ENCODE peak calls at places on chromosome 14, in four cellular contexts. G is uterus, F is WERI-Rb-1, U is gastrocnemius medialis. Z is an unnamed sample.

GRCh38 chr14:24310666-24311604 is at the start of gene LTB4R:
- DNase-seq in G (no peak), U (peak), F (no peak), Z (peak)

GRCh38 chr14:21087294-21088091 is 11.0 kb downstream of the ZNF219 start:
- DNase-seq in U (no peak), F (no peak), G (no peak), Z (no peak)

GRCh38 chr14:69701857-69702256 is 65.1 kb upstream of the SRSF5 start:
- DNase-seq in G (no peak), F (no peak), U (no peak), Z (no peak)

GRCh38 chr14:103569436-103569835 is 6.7 kb downstream of the COA8 start:
- DNase-seq in U (no peak), F (no peak), G (no peak), Z (no peak)

GRCh38 chr14:77918448-77918847 is 118.5 kb downstream of the ADCK1 start:
- DNase-seq in F (no peak), U (no peak), G (no peak), Z (no peak)

GRCh38 chr14:47278233-47278842 is 397.1 kb downstream of the MDGA2 start:
- DNase-seq in U (no peak), F (peak), G (no peak), Z (peak)

GRCh38 chr14:98909251-98909944 is 362.6 kb downstream of the BCL11B start:
- DNase-seq in U (no peak), F (no peak), G (no peak), Z (no peak)

GRCh38 chr14:100874411-100875091 is 29.0 kb downstream of the RTL1 start:
- DNase-seq in U (no peak), G (no peak), F (no peak), Z (peak)

GRCh38 chr14:63752449-63753169 is 24.7 kb upstream of the SGPP1 start:
- DNase-seq in U (no peak), G (no peak), F (no peak), Z (no peak)

GRCh38 chr14:67526676-67527459 is 6.2 kb upstream of the PLEKHH1 start:
- DNase-seq in G (peak), U (peak), F (peak), Z (peak)

GRCh38 chr14:24885410-24885913 is 164.5 kb downstream of the STXBP6 start:
- DNase-seq in F (no peak), U (no peak), G (no peak), Z (no peak)

GRCh38 chr14:90677484-90678045 is 138.7 kb downstream of the TTC7B start:
- DNase-seq in F (no peak), U (no peak), G (no peak), Z (no peak)

GRCh38 chr14:21704340-21704737 is 30.7 kb upstream of the OR4E1 start:
- DNase-seq in F (no peak), U (no peak), G (no peak), Z (no peak)

GRCh38 chr14:101174522-101174838 is 271.0 kb upstream of the RTL1 start:
- DNase-seq in F (no peak), U (no peak), G (no peak), Z (no peak)

GRCh38 chr14:106286697-106287290 is 760.4 kb downstream of the TMEM121 start:
- DNase-seq in G (no peak), U (no peak), F (peak), Z (no peak)
- TF ChIP-seq CTCF in G (no peak), U (no peak), F (peak), Z (no peak)

DNA sequence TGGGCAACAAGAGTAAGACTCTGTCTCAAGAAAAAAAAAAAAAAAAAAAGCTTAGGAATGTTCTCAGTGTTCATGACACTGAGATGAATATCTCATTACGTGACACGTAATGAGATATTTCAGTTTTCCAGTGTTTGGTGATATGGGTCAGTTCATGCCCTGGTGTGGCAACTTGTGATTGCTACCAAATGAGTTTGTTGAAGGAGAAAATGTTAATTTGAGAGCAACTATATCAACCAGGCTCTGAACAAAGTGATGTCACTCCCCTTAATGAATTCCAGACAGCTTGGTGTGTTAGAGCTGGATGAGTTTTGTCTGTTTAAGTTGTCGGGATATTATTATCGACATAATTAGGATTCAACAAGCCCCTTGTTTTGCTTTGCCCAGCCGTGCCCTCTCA is 211.7 kb downstream of the DPF3 start:
- DNase-seq in G (no peak), F (no peak), U (no peak), Z (no peak)
- H3K27ac ChIP-seq in G (no peak), F (no peak), U (no peak), Z (no peak)

DNA sequence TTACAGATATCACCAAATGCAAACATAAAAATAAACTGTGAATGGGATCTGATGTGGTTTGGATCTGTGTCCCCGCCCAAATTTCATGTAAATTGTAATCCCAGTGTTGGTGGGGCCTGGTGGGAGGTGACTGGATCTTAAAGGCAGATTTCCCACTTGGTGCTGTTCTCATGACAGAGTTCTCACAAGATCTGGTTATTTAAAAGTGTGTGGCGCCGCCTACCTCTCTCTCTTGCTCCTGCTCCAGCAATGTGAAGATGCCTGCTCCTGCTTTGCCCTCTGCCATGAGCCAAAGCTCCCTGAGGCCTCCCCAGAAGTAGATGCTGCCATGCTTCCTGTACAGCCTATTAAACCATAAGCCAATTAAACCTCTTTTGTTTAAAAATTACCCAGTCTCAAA is 47.8 kb downstream of the SLC25A21 start:
- DNase-seq in U (no peak), G (no peak), F (no peak), Z (no peak)
- TF ChIP-seq CTCF in U (no peak), G (no peak), F (no peak), Z (no peak)

GRCh38 chr14:104871656-104872468 is 6.8 kb downstream of the CEP170B start:
- DNase-seq in G (no peak), F (no peak), U (no peak), Z (peak)

GRCh38 chr14:104874110-104874531 is 9.1 kb downstream of the CEP170B start:
- DNase-seq in U (peak), F (no peak), G (no peak), Z (peak)

GRCh38 chr14:104874571-104875411 is 9.7 kb downstream of the CEP170B start:
- DNase-seq in G (no peak), U (peak), F (no peak), Z (no peak)

GRCh38 chr14:104872469-104873341 is 7.6 kb downstream of the CEP170B start:
- DNase-seq in G (no peak), U (peak), F (no peak), Z (peak)

GRCh38 chr14:104873380-104874055 is 8.4 kb downstream of the CEP170B start:
- DNase-seq in U (peak), F (no peak), G (no peak), Z (no peak)
- H3K27ac ChIP-seq in U (no peak), F (no peak), G (no peak), Z (no peak)

GRCh38 chr14:30906752-30907658 is 32.6 kb downstream of the COCH start:
- DNase-seq in F (no peak), G (no peak), U (no peak), Z (no peak)

GRCh38 chr14:30907659-30908057 is 33.3 kb downstream of the COCH start:
- DNase-seq in F (no peak), G (no peak), U (no peak), Z (no peak)

GRCh38 chr14:30908826-30909225 is 34.5 kb downstream of the COCH start:
- DNase-seq in G (no peak), U (no peak), F (no peak), Z (no peak)

GRCh38 chr14:30903285-30904124 is 29.1 kb downstream of the COCH start:
- DNase-seq in F (no peak), G (no peak), U (no peak), Z (no peak)
- TF ChIP-seq CTCF in F (no peak), G (no peak), U (no peak), Z (no peak)

GRCh38 chr14:61147898-61148549 is 133.1 kb downstream of the TMEM30B start:
- DNase-seq in G (no peak), U (peak), F (no peak), Z (no peak)

GRCh38 chr14:61146896-61147295 is 134.2 kb downstream of the TMEM30B start:
- DNase-seq in U (no peak), F (no peak), G (no peak), Z (no peak)

GRCh38 chr14:61148742-61149350 is 132.3 kb downstream of the TMEM30B start:
- DNase-seq in F (no peak), U (no peak), G (no peak), Z (no peak)

GRCh38 chr14:61145903-61146411 is 135.2 kb downstream of the TMEM30B start:
- DNase-seq in F (no peak), G (no peak), U (no peak), Z (no peak)

DNA sequence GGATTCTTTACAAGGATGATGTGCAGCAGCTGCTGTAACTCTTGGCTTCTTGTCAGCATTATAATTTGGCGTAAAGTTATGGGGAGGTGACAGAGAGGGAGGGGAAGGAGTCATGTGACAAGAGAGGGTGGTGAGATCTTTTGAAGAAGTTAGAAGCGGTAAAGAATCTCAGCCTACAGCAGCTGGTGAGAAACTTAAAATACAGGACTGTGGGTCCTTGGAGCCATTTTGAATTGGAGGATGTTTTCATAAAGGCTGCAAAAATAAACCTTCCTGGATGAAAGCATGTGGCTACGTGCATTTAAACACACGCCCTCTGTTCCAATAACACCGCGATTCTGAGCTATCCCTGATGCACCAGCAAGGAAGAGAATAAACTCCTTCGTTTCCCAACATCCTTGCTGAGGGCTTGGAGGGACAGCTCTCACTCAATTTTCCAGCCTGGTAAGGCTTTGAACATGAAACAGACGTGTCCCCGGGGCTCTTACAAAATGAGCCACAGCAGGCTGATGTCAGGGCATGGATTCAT is 133.7 kb downstream of the TMEM30B start:
- DNase-seq in F (no peak), U (no peak), G (no peak), Z (no peak)
- H3K27ac ChIP-seq in F (no peak), U (peak), G (no peak), Z (no peak)

Z was measured in right lobe of liver.